ENCODE peak calls at places on chromosomes 4 and X, in eight cellular contexts. I is tibial nerve, X is sigmoid colon, S is OCI-LY7, J is keratinocyte, F is fibroblast of lung, M is colonic mucosa, Y is astrocyte. D is an unnamed sample. For H3K36me3 and H3K4me1, the result is how much of the 10 kb centered on the place peaks cover.

GRCh38 chrX:21778236-21778635 is 20.3 kb upstream of the SMPX start:
- DNase-seq in I (no peak), X (no peak), S (no peak), J (no peak), F (no peak), M (no peak), Y (no peak), D (no peak)

GRCh38 chrX:85024044-85024443 is 20.4 kb downstream of the APOOL start:
- DNase-seq in I (no peak), X (no peak), S (no peak), J (no peak), F (no peak), M (no peak), Y (peak), D (no peak)

GRCh38 chrX:72576161-72576896 is 3.7 kb upstream of the HDAC8 start:
- DNase-seq in I (peak), X (no peak), S (no peak), J (no peak), F (peak), M (no peak), Y (peak), D (no peak)

GRCh38 chrX:31449975-31450374 is 378.1 kb upstream of the FTHL17 start:
- DNase-seq in I (no peak), X (no peak), S (no peak), J (no peak), F (no peak), M (no peak), Y (peak), D (no peak)

GRCh38 chr4:176837176-176837915 is 44.6 kb upstream of the VEGFC start:
- DNase-seq in I (no peak), X (no peak), S (no peak), J (no peak), F (no peak), M (no peak), Y (no peak), D (no peak)

GRCh38 chr4:177264788-177265422 is 44.8 kb upstream of the NEIL3 start:
- DNase-seq in I (no peak), X (no peak), S (no peak), J (no peak), F (no peak), M (no peak), Y (no peak), D (no peak)

GRCh38 chr4:67250497-67250896 is 294.8 kb downstream of the CENPC start:
- DNase-seq in I (no peak), X (no peak), S (no peak), J (no peak), F (no peak), M (no peak), Y (no peak), D (no peak)

GRCh38 chrX:124362072-124362471 is 15.7 kb downstream of the SH2D1A start:
- DNase-seq in I (no peak), X (no peak), S (no peak), J (no peak), F (no peak), M (no peak), Y (no peak), D (no peak)

GRCh38 chr4:26197018-26197779 is 123.6 kb upstream of the RBPJ start:
- DNase-seq in I (no peak), X (no peak), S (peak), J (no peak), F (peak), M (no peak), Y (peak), D (no peak)

GRCh38 chrX:18995216-18995615 is 11.3 kb upstream of the PHKA2 start:
- DNase-seq in I (no peak), X (no peak), S (no peak), J (peak), F (peak), M (no peak), Y (peak), D (no peak)

GRCh38 chrX:113389846-113390245 is 549.2 kb upstream of the AMOT start:
- DNase-seq in I (no peak), X (no peak), S (no peak), J (no peak), F (no peak), M (no peak), Y (no peak), D (no peak)

GRCh38 chr4:111228874-111229273 is 606.0 kb upstream of the PITX2 start:
- DNase-seq in I (no peak), X (no peak), S (no peak), J (no peak), F (no peak), M (no peak), Y (peak), D (no peak)

GRCh38 chr4:136713140-136713539 is 819.2 kb downstream of the PCDH18 start:
- DNase-seq in I (no peak), X (no peak), S (no peak), J (no peak), F (peak), M (no peak), Y (no peak), D (no peak)

GRCh38 chr4:125519376-125520171 is 204.8 kb downstream of the FAT4 start:
- DNase-seq in I (no peak), X (no peak), S (no peak), J (no peak), F (no peak), M (no peak), Y (no peak), D (peak)

GRCh38 chr4:185560316-185560715 is 25.0 kb upstream of the PDLIM3 start:
- DNase-seq in I (no peak), X (no peak), S (no peak), J (no peak), F (no peak), M (no peak), Y (no peak), D (no peak)

GRCh38 chrX:17860811-17861495 is at the start of gene RAI2:
- DNase-seq in I (peak), X (peak), S (no peak), J (no peak), F (no peak), M (no peak), Y (no peak), D (peak)

GRCh38 chr4:76996445-76996844 is 46.9 kb downstream of the SEPTIN11 start:
- DNase-seq in I (no peak), X (no peak), S (no peak), J (no peak), F (no peak), M (no peak), Y (no peak), D (no peak)

GRCh38 chrX:66150188-66150587 is 13.9 kb upstream of the HEPH start:
- DNase-seq in I (no peak), X (no peak), S (no peak), J (no peak), F (no peak), M (no peak), Y (peak), D (no peak)

GRCh38 chr4:33709247-33709646 is 2535.1 kb downstream of the ARAP2 start:
- DNase-seq in I (no peak), X (no peak), S (no peak), J (no peak), F (peak), M (no peak), Y (peak), D (no peak)

GRCh38 chr4:113300384-113301011 is 251.0 kb downstream of the ANK2 start:
- DNase-seq in I (peak), X (no peak), S (no peak), J (no peak), F (peak), M (no peak), Y (peak), D (no peak)

GRCh38 chr4:128525387-128525786 is 237.8 kb upstream of the PGRMC2 start:
- DNase-seq in I (no peak), X (no peak), S (no peak), J (no peak), F (no peak), M (no peak), Y (peak), D (no peak)

GRCh38 chrX:23435575-23435974 is 100.9 kb downstream of the PTCHD1 start:
- DNase-seq in I (no peak), X (no peak), S (no peak), J (no peak), F (peak), M (no peak), Y (no peak), D (no peak)

GRCh38 chr4:16411691-16412090 is 185.4 kb upstream of the TAPT1 start:
- DNase-seq in I (no peak), X (no peak), S (no peak), J (no peak), F (no peak), M (no peak), Y (no peak), D (no peak)

GRCh38 chr4:144611850-144612249 is 34.1 kb upstream of the HHIP start:
- DNase-seq in I (no peak), X (no peak), S (peak), J (no peak), F (peak), M (no peak), Y (no peak), D (peak)

GRCh38 chr4:38150021-38150671 is 189.9 kb downstream of the PTTG2 start:
- DNase-seq in I (no peak), X (no peak), S (no peak), J (no peak), F (peak), M (no peak), Y (peak), D (no peak)

GRCh38 chr4:61786226-61786625 is 586.1 kb downstream of the ADGRL3 start:
- DNase-seq in I (no peak), X (no peak), S (no peak), J (no peak), F (no peak), M (no peak), Y (no peak), D (no peak)

GRCh38 chrX:132489256-132490085 is 633 bp upstream of the MBNL3 start:
- DNase-seq in I (peak), X (peak), S (peak), J (no peak), F (peak), M (peak), Y (peak), D (peak)

GRCh38 chr4:107243141-107243779 is 207.1 kb upstream of the DKK2 start:
- DNase-seq in I (no peak), X (peak), S (no peak), J (no peak), F (no peak), M (peak), Y (no peak), D (no peak)

GRCh38 chrX:9352683-9353430 is 112.0 kb upstream of the TBL1X start:
- DNase-seq in I (peak), X (no peak), S (peak), J (no peak), F (peak), M (peak), Y (peak), D (no peak)

GRCh38 chr4:111748157-111748556 is 397.1 kb upstream of the FAM241A start:
- DNase-seq in I (no peak), X (no peak), S (no peak), J (no peak), F (no peak), M (no peak), Y (no peak), D (no peak)

GRCh38 chrX:38898261-38898660 is 97.0 kb downstream of the MID1IP1 start:
- DNase-seq in I (no peak), X (no peak), S (peak), J (no peak), F (no peak), M (no peak), Y (no peak), D (no peak)

GRCh38 chr4:1871471-1872021 is 353 bp downstream of the NSD2 start:
- DNase-seq in I (no peak), X (peak), S (peak), J (no peak), F (no peak), M (peak), Y (no peak), D (no peak)

GRCh38 chr4:79852305-79852730 is 220.7 kb downstream of the ANTXR2 start:
- DNase-seq in I (no peak), X (no peak), S (no peak), J (no peak), F (peak), M (peak), Y (peak), D (no peak)

GRCh38 chrX:48703642-48704481 is 7.3 kb downstream of the SUV39H1 start:
- DNase-seq in I (no peak), X (no peak), S (no peak), J (peak), F (peak), M (peak), Y (no peak), D (no peak)
- H3K36me3 ChIP-seq in I (under half), X (under half), S (half or more), J (under half), F (under half), M (under half), Y (under half), D (under half)

DNA sequence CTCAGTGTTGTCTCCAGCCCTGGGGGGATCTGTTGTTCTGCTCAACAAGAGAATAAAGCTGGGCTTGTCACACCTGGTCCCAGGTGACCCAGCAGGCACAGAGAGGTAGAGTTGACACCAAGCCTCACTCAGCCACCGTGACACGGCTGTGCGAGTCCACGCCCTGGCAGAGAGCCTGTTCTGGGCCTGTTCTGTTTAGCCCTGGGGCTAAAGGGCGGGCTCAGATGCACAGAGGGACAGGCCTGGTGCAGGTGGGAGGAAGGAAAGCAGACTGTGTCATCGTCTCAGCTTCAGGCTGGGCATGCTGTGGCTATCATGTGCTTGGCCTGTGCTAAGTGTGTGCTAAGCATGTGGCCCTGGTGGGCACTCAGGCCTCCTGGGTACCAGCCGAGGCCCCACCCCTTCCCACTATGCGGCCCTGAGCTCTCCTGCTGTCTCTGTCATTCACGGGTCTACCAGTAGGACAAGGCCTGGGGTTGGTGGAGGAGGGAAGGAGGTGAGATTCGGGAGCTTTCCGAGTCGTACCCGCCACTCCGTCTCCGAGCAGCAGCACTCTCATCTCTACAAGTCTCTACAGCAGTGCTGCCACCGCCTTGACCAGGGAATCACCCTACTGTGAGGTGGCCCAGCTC is 10.8 kb downstream of the WFS1 start:
- DNase-seq in I (no peak), X (no peak), S (no peak), J (peak), F (no peak), M (no peak), Y (no peak), D (no peak)
- H3K4me1 ChIP-seq in I (under half), X (under half), S (under half), J (under half), F (under half), M (under half), Y (under half), D (under half)

DNA sequence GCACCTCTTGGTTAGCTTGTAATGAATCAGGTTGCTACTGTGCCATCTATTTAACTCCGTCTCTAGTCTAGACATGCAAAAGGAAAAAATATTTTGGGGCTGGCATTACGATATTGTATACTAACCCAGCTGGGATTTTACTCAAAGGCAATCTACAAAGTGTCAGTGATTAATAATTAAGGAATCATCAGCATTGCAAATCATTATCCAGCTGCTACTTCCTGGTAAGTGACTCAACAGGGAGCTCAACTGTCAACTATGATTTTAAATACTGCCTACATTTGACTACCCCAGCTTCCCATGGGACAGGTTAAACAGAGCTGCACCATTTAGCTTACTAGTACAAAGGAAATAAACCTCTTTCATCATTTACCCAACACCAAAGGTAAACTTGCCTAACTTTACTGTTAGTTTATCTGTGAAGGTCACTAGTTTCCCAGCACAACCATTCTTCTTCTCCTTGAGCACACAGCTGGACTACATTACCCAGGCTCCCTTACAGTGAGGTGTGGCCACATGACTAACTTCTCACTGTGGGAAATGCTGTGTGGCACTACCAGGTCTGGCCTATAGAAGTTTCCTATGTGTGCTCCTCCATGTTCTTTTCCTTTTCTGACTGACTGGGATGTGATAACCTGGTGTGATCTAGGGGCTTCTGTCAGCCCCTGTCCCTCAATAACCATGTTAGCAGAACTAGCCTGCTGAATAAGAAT is 21.0 kb upstream of the TRPC5OS start:
- DNase-seq in I (no peak), X (no peak), S (peak), J (no peak), F (no peak), M (no peak), Y (no peak), D (no peak)
- TF ChIP-seq CTCF in I (no peak), X (no peak), S (no peak), J (peak), F (no peak), M (no peak), Y (no peak), D (peak)

DNA sequence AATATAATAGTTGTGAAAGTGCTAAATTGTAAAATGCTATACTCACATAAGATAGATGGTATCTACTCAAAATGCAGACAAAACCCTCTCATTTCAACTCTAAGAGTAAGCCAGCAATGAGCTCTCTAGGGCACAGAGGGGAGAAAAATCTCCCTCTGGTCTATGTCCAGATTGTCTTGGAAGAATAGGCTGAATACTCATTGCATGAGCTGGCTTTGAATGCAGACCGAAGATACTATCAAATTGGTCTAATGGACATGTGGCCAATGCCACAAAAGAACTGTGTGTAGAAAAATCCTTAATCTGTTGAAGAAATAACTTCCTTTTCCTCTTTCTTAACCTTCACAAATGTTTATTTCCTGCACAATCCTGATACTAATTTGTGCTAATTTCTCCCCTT is 3.5 kb downstream of the ZXDA start:
- DNase-seq in I (no peak), X (no peak), S (no peak), J (no peak), F (peak), M (no peak), Y (peak), D (no peak)
- H3K36me3 ChIP-seq in I (under half), X (under half), S (under half), J (under half), F (under half), M (under half), Y (under half), D (under half)